ENCODE peak calls at places on chromosomes 6 and 20, in six cellular contexts. K, H, V, B, A and J are unnamed samples.

GRCh38 chr6:148293181-148293995 is 49.2 kb upstream of the SASH1 start:
- DNase-seq in V (peak), B (peak), K (no peak), A (no peak), H (no peak), J (no peak)

GRCh38 chr6:145569140-145569539 is 166.2 kb downstream of the EPM2A start:
- DNase-seq in A (no peak), H (no peak), K (no peak), V (no peak), B (no peak), J (no peak)

GRCh38 chr20:58982406-58983114 is 1.5 kb downstream of the NELFCD start:
- DNase-seq in H (no peak), B (no peak), V (no peak), A (no peak), K (no peak), J (no peak)

GRCh38 chr6:40723967-40724366 is 136.8 kb upstream of the LRFN2 start:
- DNase-seq in K (no peak), B (no peak), A (no peak), H (no peak), V (no peak), J (no peak)

GRCh38 chr20:63273180-63273579 is 567 bp downstream of the ARFGAP1 start:
- DNase-seq in V (no peak), H (no peak), A (no peak), B (no peak), K (no peak), J (no peak)

GRCh38 chr6:127606131-127606562 is 29.2 kb downstream of the C6orf58 start:
- DNase-seq in A (no peak), H (no peak), B (peak), K (peak), V (no peak), J (peak)

GRCh38 chr6:149140137-149140909 is 177.2 kb upstream of the TAB2 start:
- DNase-seq in B (no peak), H (no peak), A (no peak), K (no peak), V (no peak), J (no peak)

GRCh38 chr6:166194885-166195860 is 27.5 kb upstream of the TBXT start:
- DNase-seq in B (no peak), K (peak), A (no peak), H (no peak), V (peak), J (no peak)

GRCh38 chr20:53579581-53580375 is 13.9 kb downstream of the ZNF217 start:
- DNase-seq in H (no peak), A (no peak), K (no peak), B (no peak), V (no peak), J (no peak)

GRCh38 chr6:27547157-27548075 is 74.5 kb upstream of the ZNF184 start:
- DNase-seq in A (no peak), H (no peak), V (no peak), B (no peak), K (no peak), J (peak)
- H3K4me3 ChIP-seq in A (no peak), H (peak), V (no peak), B (no peak), K (no peak), J (peak)

GRCh38 chr20:61759286-61760065 is 306.2 kb downstream of the TAF4 start:
- DNase-seq in A (no peak), V (no peak), H (no peak), B (no peak), K (no peak), J (no peak)
- TF ChIP-seq CTCF in A (no peak), V (no peak), H (no peak), B (no peak), K (no peak), J (no peak)

GRCh38 chr6:123926000-123926399 is 122.3 kb downstream of the NKAIN2 start:
- DNase-seq in A (no peak), H (no peak), K (no peak), B (no peak), V (no peak), J (no peak)
- H3K4me3 ChIP-seq in A (no peak), H (no peak), K (no peak), B (no peak), V (no peak), J (no peak)

GRCh38 chr20:40481337-40481736 is 207.7 kb downstream of the MAFB start:
- DNase-seq in H (no peak), V (no peak), A (no peak), B (no peak), K (no peak), J (peak)

GRCh38 chr20:40477805-40478204 is 211.2 kb downstream of the MAFB start:
- DNase-seq in V (no peak), K (no peak), H (no peak), A (no peak), B (no peak), J (no peak)

GRCh38 chr20:40486297-40486696 is 202.7 kb downstream of the MAFB start:
- DNase-seq in H (no peak), B (no peak), K (no peak), A (no peak), V (no peak), J (no peak)

GRCh38 chr20:40481743-40482458 is 207.1 kb downstream of the MAFB start:
- DNase-seq in V (no peak), K (no peak), B (no peak), H (no peak), A (no peak), J (no peak)
- TF ChIP-seq CTCF in V (no peak), K (no peak), B (no peak), H (no peak), A (no peak), J (no peak)